ENCODE peak calls at places on chromosome X, in four cellular contexts. S is breast epithelium, M is transverse colon, Z is K562. P is an unnamed sample.

GRCh38 chrX:70476934-70477733 is 32.5 kb downstream of the DLG3 start:
- DNase-seq in S (peak), M (peak), Z (peak), P (no peak)

GRCh38 chrX:71671043-71671829 is 3.9 kb downstream of the LOC101059915 start:
- DNase-seq in S (no peak), M (no peak), Z (no peak), P (no peak)

GRCh38 chrX:116317409-116317808 is 119.0 kb upstream of the SLC6A14 start:
- DNase-seq in S (peak), M (no peak), Z (no peak), P (no peak)

GRCh38 chrX:30060718-30061117 is 154.6 kb upstream of the MAGEB2 start:
- DNase-seq in S (no peak), M (no peak), Z (no peak), P (no peak)

GRCh38 chrX:41863343-41864203 is 59.8 kb downstream of the CASK start:
- DNase-seq in S (no peak), M (no peak), Z (no peak), P (no peak)

GRCh38 chrX:5876984-5877655 is 351.5 kb downstream of the NLGN4X start:
- DNase-seq in S (no peak), M (peak), Z (peak), P (no peak)

GRCh38 chrX:72128183-72128834 is 3.4 kb downstream of the RTL5 start:
- DNase-seq in S (no peak), M (no peak), Z (no peak), P (no peak)

GRCh38 chrX:70262952-70263567 is 3.1 kb upstream of the P2RY4 start:
- DNase-seq in S (peak), M (peak), Z (peak), P (no peak)

GRCh38 chrX:37995428-37995827 is 10.9 kb upstream of the SYTL5 start:
- DNase-seq in S (no peak), M (no peak), Z (peak), P (no peak)

GRCh38 chrX:103918050-103918449 is 44.4 kb upstream of the TMSB15B start:
- DNase-seq in S (no peak), M (peak), Z (peak), P (peak)

GRCh38 chrX:15874672-15875071 is 20.1 kb upstream of the AP1S2 start:
- DNase-seq in S (no peak), M (no peak), Z (no peak), P (no peak)

GRCh38 chrX:13983734-13984133 is 46.0 kb downstream of the GEMIN8 start:
- DNase-seq in S (no peak), M (no peak), Z (no peak), P (no peak)

GRCh38 chrX:124209792-124210576 is 122.5 kb upstream of the TEX13D start:
- DNase-seq in S (no peak), M (no peak), Z (no peak), P (no peak)

GRCh38 chrX:124215786-124216185 is 116.7 kb upstream of the TEX13D start:
- DNase-seq in S (no peak), M (no peak), Z (no peak), P (no peak)

GRCh38 chrX:124211312-124211942 is 121.0 kb upstream of the TEX13D start:
- DNase-seq in S (no peak), M (no peak), Z (peak), P (no peak)

GRCh38 chrX:124216396-124217124 is 115.9 kb upstream of the TEX13D start:
- DNase-seq in S (no peak), M (no peak), Z (no peak), P (no peak)

DNA sequence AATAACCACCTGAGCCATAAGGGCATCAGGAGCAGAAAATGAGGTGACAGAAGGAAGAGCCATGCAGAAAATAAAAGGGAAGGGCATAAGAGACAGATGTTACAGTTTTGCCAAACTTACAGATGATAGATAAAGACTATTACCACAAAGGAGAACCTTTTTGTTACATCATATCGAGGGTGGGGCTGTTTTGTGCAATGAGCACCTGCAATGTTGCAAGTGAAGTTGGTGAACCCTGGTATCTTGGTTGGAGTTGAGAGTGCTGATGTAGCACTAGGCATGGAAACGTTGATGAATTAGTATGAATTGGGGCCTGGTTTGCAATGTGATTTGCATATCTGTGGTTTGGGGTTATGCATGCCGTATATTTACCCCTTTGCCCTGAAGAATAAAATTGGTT is 119.8 kb upstream of the TEX13D start:
- DNase-seq in S (no peak), M (no peak), Z (no peak), P (no peak)
- TF ChIP-seq POLR2AphosphoS5 in S (no peak), M (no peak), Z (no peak), P (no peak)

GRCh38 chrX:55451125-55451524 is 802 bp upstream of the MAGEH1 start:
- DNase-seq in S (no peak), M (no peak), Z (no peak), P (no peak)

GRCh38 chrX:55451626-55451989 is 319 bp upstream of the MAGEH1 start:
- DNase-seq in S (no peak), M (no peak), Z (no peak), P (no peak)

GRCh38 chrX:55452825-55453124 is 848 bp downstream of the MAGEH1 start:
- DNase-seq in S (no peak), M (no peak), Z (peak), P (no peak)

GRCh38 chrX:55450259-55450658 is 1.7 kb upstream of the MAGEH1 start:
- DNase-seq in S (no peak), M (no peak), Z (peak), P (no peak)

GRCh38 chrX:55451990-55452824 is at the start of gene MAGEH1:
- DNase-seq in S (peak), M (peak), Z (peak), P (peak)
- TF ChIP-seq POLR2A in S (no peak), M (peak), Z (peak), P (no peak)

GRCh38 chrX:107731831-107732502 is 43.6 kb downstream of the TSC22D3 start:
- DNase-seq in S (peak), M (peak), Z (peak), P (no peak)
- TF ChIP-seq POLR2AphosphoS5 in S (peak), M (no peak), Z (no peak), P (no peak)

GRCh38 chrX:119693032-119693995 is at the start of gene SEPTIN6:
- DNase-seq in S (peak), M (peak), Z (peak), P (peak)
- TF ChIP-seq POLR2A in S (no peak), M (peak), Z (peak), P (peak)

DNA sequence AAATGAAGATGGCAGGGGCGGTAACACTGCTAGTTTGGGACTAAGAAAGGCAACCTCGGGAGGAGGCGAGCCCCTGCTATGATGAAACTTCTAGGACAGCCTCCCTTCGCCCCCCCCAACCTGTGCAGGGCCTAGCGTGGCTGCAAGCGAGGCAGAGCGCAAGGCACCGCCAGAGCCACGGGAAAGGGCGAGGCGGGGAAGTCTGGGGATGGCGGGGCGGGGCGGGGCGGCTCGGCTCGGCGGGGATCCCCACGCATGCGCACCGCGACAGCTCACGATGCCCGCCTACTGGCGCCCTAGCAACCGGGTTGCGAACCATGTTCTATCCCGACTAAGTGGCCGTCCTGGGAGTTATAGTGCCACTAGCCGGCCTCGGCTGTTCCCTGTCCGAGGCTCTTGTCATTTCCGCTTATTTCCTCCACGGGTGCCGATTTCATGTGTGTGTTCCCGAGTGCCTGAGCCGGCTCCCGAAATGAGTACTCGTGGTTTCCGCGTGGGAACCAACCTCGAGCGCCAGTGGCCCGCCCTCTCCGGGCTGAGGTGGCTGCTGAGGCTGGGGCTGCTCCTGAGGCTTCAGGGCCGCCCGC is 28.7 kb upstream of the RBMX start:
- DNase-seq in S (peak), M (peak), Z (peak), P (peak)
- TF ChIP-seq POLR2AphosphoS5 in S (peak), M (no peak), Z (no peak), P (no peak)

GRCh38 chrX:73213734-73214133 is 917 bp downstream of the NAP1L2 start:
- DNase-seq in S (no peak), M (no peak), Z (no peak), P (no peak)

GRCh38 chrX:73215263-73215662 is 612 bp upstream of the NAP1L2 start:
- DNase-seq in S (no peak), M (no peak), Z (no peak), P (no peak)

DNA sequence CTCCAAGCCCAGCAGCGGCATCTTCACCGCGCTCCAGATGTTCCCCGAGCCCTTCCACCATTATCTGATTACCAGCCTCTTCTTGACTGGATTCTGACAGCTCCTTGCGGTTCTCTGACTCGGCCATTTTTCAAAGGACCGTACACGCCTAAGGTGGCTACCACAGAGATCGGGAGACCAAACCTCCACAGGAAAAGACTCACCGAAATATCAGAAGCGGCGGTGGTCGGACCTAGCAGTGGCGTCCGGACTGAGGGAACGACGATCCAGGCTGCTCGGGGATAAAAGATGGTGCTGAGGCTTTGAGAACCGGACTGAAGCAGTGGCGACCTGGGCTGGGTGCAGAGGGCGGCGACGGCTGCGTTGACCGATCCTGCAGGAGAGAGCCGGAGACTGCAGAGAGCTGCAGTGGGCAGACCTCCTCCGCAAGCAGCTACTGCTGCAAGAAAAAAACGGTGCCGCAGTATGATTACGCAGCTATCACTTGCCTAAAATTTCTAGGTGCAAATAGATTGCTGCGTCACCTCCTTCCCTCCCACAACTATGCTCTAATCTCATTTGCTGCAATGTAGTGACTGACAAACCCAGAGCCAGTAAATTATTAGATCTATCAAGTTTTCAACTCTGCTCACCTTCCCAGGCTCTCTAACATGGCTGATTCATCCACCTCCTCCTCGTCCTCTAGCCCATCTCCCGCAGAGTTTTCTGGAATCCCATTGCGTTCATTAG is at the start of gene NAP1L2:
- DNase-seq in S (peak), M (peak), Z (no peak), P (no peak)
- TF ChIP-seq POLR2A in S (no peak), M (no peak), Z (no peak), P (no peak)

GRCh38 chrX:11420851-11421250 is 127.6 kb downstream of the AMELX start:
- DNase-seq in S (no peak), M (no peak), Z (no peak), P (no peak)
- TF ChIP-seq POLR2AphosphoS5 in S (no peak), M (no peak), Z (no peak), P (no peak)

GRCh38 chrX:2928583-2929434 is at the start of gene ARSD:
- DNase-seq in S (peak), M (peak), Z (no peak), P (peak)
- TF ChIP-seq POLR2A in S (peak), M (peak), Z (no peak), P (no peak)